ENCODE peak calls at places on chromosome 1, in six cellular contexts. P is uterus; L is GM13976; W is stimulated activated CD4-positive, alpha-beta T cell treated with anti-CD3 and anti-CD28 coated beads, Interleukin-15, amount 100 ng/mL, for 1 hour; X is CD4-positive, alpha-beta T cell; D is activated naive CD4-positive, alpha-beta T cell treated with Interleukin-2 at 50 U/mL for 16 hours. M is an unnamed sample.

GRCh38 chr1:229862017-229862774 is 204.8 kb upstream of the GALNT2 start:
- DNase-seq in W (no peak), L (no peak), D (no peak), X (no peak), P (peak), M (no peak)

GRCh38 chr1:247551716-247552115 is 2.8 kb downstream of the GCSAML start:
- DNase-seq in W (no peak), P (no peak), D (no peak), X (no peak), L (no peak), M (no peak)

GRCh38 chr1:230744382-230744781 is 2.8 kb upstream of the CAPN9 start:
- DNase-seq in W (no peak), D (no peak), X (no peak), L (no peak), P (no peak), M (no peak)

GRCh38 chr1:73604739-73605138 is 593.2 kb downstream of the LRRIQ3 start:
- DNase-seq in L (no peak), W (no peak), D (no peak), X (no peak), P (no peak), M (no peak)

GRCh38 chr1:215650446-215651149 is 83.5 kb downstream of the KCTD3 start:
- DNase-seq in X (no peak), L (no peak), W (no peak), D (no peak), P (no peak), M (no peak)

GRCh38 chr1:1122981-1123480 is 7.1 kb upstream of the C1orf159 start:
- DNase-seq in W (no peak), P (no peak), X (no peak), L (no peak), D (no peak), M (no peak)

GRCh38 chr1:45730075-45730779 is 20.2 kb downstream of the IPP start:
- DNase-seq in W (no peak), X (no peak), L (no peak), D (no peak), P (no peak), M (no peak)

GRCh38 chr1:195637474-195637873 is 970.8 kb downstream of the KCNT2 start:
- DNase-seq in D (no peak), X (no peak), L (no peak), P (no peak), W (no peak), M (no peak)

GRCh38 chr1:22895357-22895756 is 77.3 kb downstream of the LACTBL1 start:
- DNase-seq in L (no peak), X (no peak), W (no peak), P (no peak), D (no peak), M (no peak)

GRCh38 chr1:9269078-9269501 is 23.6 kb upstream of the SPSB1 start:
- DNase-seq in L (no peak), X (no peak), D (no peak), P (no peak), W (no peak), M (no peak)

GRCh38 chr1:227730630-227731151 is 4.4 kb downstream of the JMJD4 start:
- DNase-seq in W (no peak), D (no peak), L (peak), X (no peak), P (no peak), M (no peak)

GRCh38 chr1:151953409-151954094 is 40.1 kb downstream of the S100A10 start:
- DNase-seq in W (no peak), D (no peak), P (no peak), L (no peak), X (no peak), M (no peak)

GRCh38 chr1:92563457-92564216 is 76.9 kb upstream of the GFI1 start:
- DNase-seq in L (peak), D (no peak), P (no peak), W (no peak), X (no peak), M (no peak)

GRCh38 chr1:35595684-35596083 is 22.6 kb downstream of the TFAP2E start:
- DNase-seq in X (no peak), L (no peak), W (no peak), D (no peak), P (no peak), M (no peak)

GRCh38 chr1:6427445-6428390 is 3.1 kb downstream of the ESPN start:
- DNase-seq in L (no peak), X (no peak), D (no peak), P (no peak), W (no peak), M (no peak)

GRCh38 chr1:40391688-40392145 is 18.2 kb downstream of the SMAP2 start:
- DNase-seq in X (no peak), P (no peak), L (no peak), D (no peak), W (no peak), M (no peak)

GRCh38 chr1:50368179-50369007 is 54.9 kb downstream of the DMRTA2 start:
- DNase-seq in X (no peak), D (no peak), P (no peak), L (peak), W (no peak), M (peak)

GRCh38 chr1:52727956-52728656 is 1.9 kb downstream of the ZYG11B start:
- DNase-seq in W (no peak), P (no peak), D (no peak), X (no peak), L (no peak), M (no peak)

GRCh38 chr1:27009601-27010197 is 3.0 kb downstream of the TENT5B start:
- DNase-seq in L (no peak), D (no peak), W (no peak), X (no peak), P (no peak), M (no peak)

M was measured in effector memory CD8-positive, alpha-beta T cell.